ENCODE peak calls at places on chromosomes 5 and 9, in ten cellular contexts. N is H54, E is kidney, B is T1000, Y is lower leg skin, M is A549, F is RPMI8226, X is pulmonary artery endothelial cell, I is H1, A is ureter. D is an unnamed sample.
A peak's percentile ranks its signal among the peaks of the same experiment; 100 is the strongest.

GRCh38 chr9:113738506-113738897 is 137.6 kb upstream of the ZNF618 start:
- DNase-seq in M (peak; percentile 20), X (no peak), A (no peak), N (no peak), Y (no peak), B (no peak), F (no peak), I (no peak), E (no peak), D (no peak)

GRCh38 chr9:92242115-92242778 is 51.2 kb downstream of the IARS1 start:
- DNase-seq in Y (no peak), E (no peak), F (no peak), N (peak; percentile 59), I (no peak), A (no peak), M (peak; percentile 18), B (no peak), X (no peak), D (no peak)

GRCh38 chr5:138565100-138565821 is 9.9 kb downstream of the HSPA9 start:
- DNase-seq in I (no peak), E (no peak), N (no peak), Y (no peak), B (no peak), X (no peak), M (no peak), A (no peak), F (no peak), D (no peak)

GRCh38 chr9:21684231-21684630 is 118.2 kb upstream of the MTAP start:
- DNase-seq in N (no peak), M (no peak), A (no peak), F (no peak), E (no peak), X (no peak), Y (no peak), I (no peak), B (no peak), D (no peak)

GRCh38 chr9:71830131-71830530 is 61.8 kb upstream of the CEMIP2 start:
- DNase-seq in E (no peak), Y (no peak), N (no peak), F (no peak), B (no peak), A (no peak), M (no peak), I (no peak), X (no peak), D (no peak)

GRCh38 chr9:111839387-111839786 is 44.6 kb upstream of the SHOC1 start:
- DNase-seq in I (no peak), F (no peak), A (no peak), Y (no peak), N (no peak), B (no peak), M (no peak), E (no peak), X (no peak), D (no peak)

GRCh38 chr5:9686211-9686610 is 56.1 kb upstream of the TAS2R1 start:
- DNase-seq in N (no peak), X (no peak), F (no peak), B (no peak), E (no peak), I (no peak), M (no peak), A (no peak), Y (no peak), D (peak; percentile 30)

GRCh38 chr9:27561697-27562096 is 11.6 kb downstream of the C9orf72 start:
- DNase-seq in Y (no peak), B (no peak), I (no peak), E (no peak), X (no peak), N (no peak), M (no peak), A (no peak), F (no peak), D (no peak)

GRCh38 chr5:68086857-68087256 is 128.7 kb upstream of the PIK3R1 start:
- DNase-seq in B (no peak), Y (no peak), E (no peak), F (no peak), A (peak; percentile 47), M (no peak), N (no peak), X (peak; percentile 87), I (no peak), D (no peak)

GRCh38 chr9:71769175-71770165 is 1.2 kb upstream of the CEMIP2 start:
- DNase-seq in A (peak; percentile 74), M (peak; percentile 49), X (no peak), Y (peak; percentile 98), N (peak; percentile 82), E (peak; percentile 95), B (peak; percentile 46), F (peak; percentile 76), I (no peak), D (peak; percentile 75)

GRCh38 chr5:154236011-154236410 is 45.5 kb downstream of the GALNT10 start:
- DNase-seq in M (no peak), X (no peak), A (no peak), Y (no peak), I (no peak), E (no peak), N (no peak), B (no peak), F (no peak), D (no peak)

GRCh38 chr5:140785905-140786686 is at the start of gene PCDHA1:
- DNase-seq in M (peak; percentile 29), I (no peak), B (no peak), E (no peak), F (peak; percentile 13), Y (no peak), A (no peak), X (no peak), N (no peak), D (no peak)

GRCh38 chr5:133405275-133406034 is 206.9 kb downstream of the FSTL4 start:
- DNase-seq in N (no peak), E (no peak), F (no peak), Y (peak; percentile 54), X (no peak), A (no peak), M (no peak), B (no peak), I (no peak), D (no peak)

GRCh38 chr5:84092738-84093137 is 291.9 kb downstream of the EDIL3 start:
- DNase-seq in E (no peak), A (no peak), B (no peak), I (no peak), Y (no peak), F (no peak), M (no peak), N (no peak), X (no peak), D (peak; percentile 14)

GRCh38 chr5:143386725-143387124 is 16.8 kb downstream of the NR3C1 start:
- DNase-seq in M (no peak), N (no peak), E (no peak), F (no peak), Y (no peak), X (no peak), B (no peak), I (no peak), A (no peak), D (no peak)

GRCh38 chr9:134899818-134900325 is 17.8 kb downstream of the FCN1 start:
- DNase-seq in I (no peak), M (no peak), B (no peak), E (no peak), X (no peak), A (no peak), F (peak; percentile 63), N (no peak), Y (peak; percentile 53), D (no peak)

D was measured in H4.